ENCODE peak calls at places on chromosomes 16 and 17, in four cellular contexts. Z, W, M and V are unnamed samples.

GRCh38 chr17:28948873-28949184 is 2.5 kb downstream of the PHF12 start:
- DNase-seq in Z (no peak), W (no peak), M (peak), V (no peak)

GRCh38 chr17:63293310-63293709 is 152.8 kb downstream of the CYB561 start:
- DNase-seq in Z (no peak), W (no peak), M (no peak), V (no peak)

GRCh38 chr16:82240111-82240510 is 70.1 kb upstream of the MPHOSPH6 start:
- DNase-seq in Z (no peak), W (no peak), M (no peak), V (no peak)

GRCh38 chr16:10867199-10867598 is 9.8 kb upstream of the CIITA start:
- DNase-seq in Z (no peak), W (no peak), M (no peak), V (no peak)

GRCh38 chr16:4426021-4426684 is 485 bp downstream of the DNAJA3 start:
- DNase-seq in Z (no peak), W (peak), M (no peak), V (no peak)

GRCh38 chr17:55632893-55633292 is 89.8 kb downstream of the TMEM100 start:
- DNase-seq in Z (no peak), W (no peak), M (no peak), V (no peak)

GRCh38 chr16:49563666-49564065 is 190.1 kb downstream of the C16orf78 start:
- DNase-seq in Z (no peak), W (no peak), M (no peak), V (no peak)

GRCh38 chr17:82077617-82078358 is 12.2 kb upstream of the DUS1L start:
- DNase-seq in Z (no peak), W (no peak), M (peak), V (no peak)

GRCh38 chr16:85221081-85221809 is 109.0 kb upstream of the CIBAR2 start:
- DNase-seq in Z (no peak), W (no peak), M (no peak), V (no peak)

GRCh38 chr16:10895053-10895946 is 18.3 kb downstream of the CIITA start:
- DNase-seq in Z (no peak), W (peak), M (peak), V (no peak)

GRCh38 chr17:79760197-79760906 is 17.6 kb upstream of the CBX2 start:
- DNase-seq in Z (no peak), W (no peak), M (no peak), V (no peak)
- H3K27ac ChIP-seq in Z (no peak), W (no peak), M (no peak), V (no peak)

GRCh38 chr17:7217113-7217987 is 2.3 kb downstream of the DLG4 start:
- DNase-seq in Z (no peak), W (peak), M (peak), V (no peak)
- H3K27ac ChIP-seq in Z (peak), W (peak), M (no peak), V (no peak)

DNA sequence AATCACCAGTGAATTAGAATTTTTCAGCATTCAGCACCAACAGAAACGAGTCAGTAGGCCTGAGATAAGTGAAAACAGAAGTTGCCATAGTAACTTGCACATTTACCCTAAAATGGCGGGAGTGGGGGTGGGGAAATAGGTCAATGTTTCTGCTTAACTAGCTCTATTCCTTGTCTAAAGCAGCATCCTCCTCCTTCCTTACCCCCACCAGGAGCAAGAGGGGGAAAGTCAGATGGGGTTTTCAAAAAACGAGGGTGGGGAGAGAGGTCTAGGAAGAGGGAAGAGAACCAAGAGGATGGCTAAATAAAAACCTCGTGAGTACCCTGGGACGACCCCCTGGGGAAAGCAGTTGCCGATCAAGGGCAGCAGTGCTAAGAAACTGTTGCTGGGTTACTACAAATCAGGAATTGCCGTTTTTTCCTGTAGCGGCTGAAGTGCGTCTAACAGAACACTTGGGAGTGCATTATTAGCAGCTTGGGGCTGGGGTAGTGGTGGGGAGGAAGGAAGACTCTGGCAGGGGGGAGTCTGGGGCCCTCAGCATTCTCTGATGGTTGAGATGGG is 34.4 kb upstream of the MNT start:
- DNase-seq in Z (no peak), W (no peak), M (peak), V (no peak)
- H3K27ac ChIP-seq in Z (peak), W (no peak), M (peak), V (no peak)

GRCh38 chr16:3019594-3020246 is 448 bp upstream of the TNFRSF12A start:
- DNase-seq in Z (no peak), W (no peak), M (no peak), V (no peak)
- H3K27ac ChIP-seq in Z (no peak), W (no peak), M (no peak), V (peak)

DNA sequence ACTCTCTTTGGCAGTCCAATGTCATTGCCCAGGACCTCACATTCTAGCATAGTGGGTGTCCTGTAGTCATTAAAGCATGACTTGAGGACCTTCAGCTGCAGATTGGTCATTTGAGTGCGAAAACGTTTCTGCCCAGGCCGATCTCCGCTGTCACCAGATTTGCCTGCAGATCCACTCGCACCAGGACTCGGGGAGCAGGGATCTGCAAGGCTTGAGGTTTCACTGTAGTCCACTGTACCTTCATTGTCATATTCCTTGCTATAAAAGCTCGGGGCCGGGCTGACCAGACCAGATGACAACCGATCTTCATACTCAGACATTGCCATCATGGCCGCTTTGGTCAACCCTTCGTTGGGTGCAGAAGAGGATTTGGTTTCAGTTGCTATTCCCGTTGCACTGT is 254.2 kb downstream of the ZFHX3 start:
- DNase-seq in Z (no peak), W (no peak), M (no peak), V (no peak)
- H3K27ac ChIP-seq in Z (no peak), W (no peak), M (no peak), V (no peak)

DNA sequence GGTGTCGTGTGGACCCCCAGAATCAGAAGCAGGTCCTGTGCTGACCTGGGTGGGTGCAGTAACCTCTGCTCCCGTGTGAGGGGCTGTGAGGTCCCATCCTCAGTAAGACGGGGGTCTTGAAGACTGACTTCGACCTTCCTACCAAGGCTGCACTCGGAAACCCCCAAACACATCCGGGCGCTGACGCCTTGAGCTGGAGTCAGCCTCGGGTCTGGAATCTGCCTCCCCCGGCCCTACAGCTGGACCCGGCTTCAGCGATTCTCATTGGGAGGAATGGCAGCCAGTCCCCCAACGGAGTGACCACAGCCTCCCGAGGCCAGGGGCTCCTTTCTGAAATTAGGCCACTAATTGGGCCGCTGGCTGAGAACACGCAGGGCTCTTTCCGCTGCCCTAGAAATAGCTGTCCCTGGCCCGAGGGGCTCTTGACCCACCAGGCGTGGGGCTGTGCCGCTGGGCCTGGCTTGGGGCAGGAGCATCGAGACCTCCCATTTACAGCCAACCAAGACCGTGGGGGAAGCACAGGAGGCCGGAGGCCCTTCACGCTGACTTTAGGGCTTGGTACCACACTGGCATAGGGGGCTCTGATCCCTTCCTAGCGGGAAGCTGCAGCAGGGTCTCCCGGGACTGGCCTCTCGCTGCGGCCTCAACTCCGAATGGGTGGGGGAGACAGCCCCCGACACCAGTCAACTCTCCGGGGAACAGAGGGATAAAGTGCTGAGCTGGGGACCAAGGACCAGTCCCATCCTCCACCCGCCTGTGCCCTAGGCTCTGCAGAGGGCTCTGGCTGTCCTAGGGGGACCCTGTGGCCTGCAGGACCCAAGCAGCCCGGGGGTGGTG is 2.6 kb upstream of the GNG13 start:
- DNase-seq in Z (no peak), W (no peak), M (no peak), V (no peak)
- H3K27ac ChIP-seq in Z (no peak), W (no peak), M (no peak), V (no peak)

GRCh38 chr17:76544916-76545365 is 5.1 kb downstream of the PRCD start:
- DNase-seq in Z (no peak), W (no peak), M (no peak), V (no peak)
- H3K27ac ChIP-seq in Z (no peak), W (no peak), M (no peak), V (no peak)

GRCh38 chr16:77171750-77172635 is 19.0 kb upstream of the MON1B start:
- DNase-seq in Z (no peak), W (peak), M (peak), V (peak)
- H3K27ac ChIP-seq in Z (no peak), W (no peak), M (no peak), V (peak)